ENCODE peak calls at places on chromosome 4, in six cellular contexts. D, S, V, Z, B and P are unnamed samples.

GRCh38 chr4:186514271-186514950 is 41.0 kb downstream of the MTNR1A start:
- DNase-seq in D (no peak), S (no peak), V (no peak), Z (no peak), B (no peak), P (no peak)

GRCh38 chr4:108053281-108053701 is 63.6 kb downstream of the HADH start:
- DNase-seq in D (no peak), S (no peak), V (no peak), Z (no peak), B (no peak), P (no peak)

GRCh38 chr4:11765849-11766453 is 337.3 kb upstream of the HS3ST1 start:
- DNase-seq in D (no peak), S (peak), V (no peak), Z (peak), B (peak), P (peak)

GRCh38 chr4:10164877-10165283 is 48.3 kb upstream of the WDR1 start:
- DNase-seq in D (no peak), S (peak), V (peak), Z (peak), B (peak), P (peak)

GRCh38 chr4:122003335-122003734 is 51.5 kb upstream of the TRPC3 start:
- DNase-seq in D (peak), S (peak), V (peak), Z (peak), B (peak), P (peak)

GRCh38 chr4:69775488-69775887 is 15.1 kb upstream of the SULT1B1 start:
- DNase-seq in D (no peak), S (no peak), V (no peak), Z (no peak), B (no peak), P (no peak)

GRCh38 chr4:182179105-182179504 is 64.1 kb upstream of the TENM3 start:
- DNase-seq in D (no peak), S (no peak), V (no peak), Z (peak), B (no peak), P (no peak)

GRCh38 chr4:184444953-184445309 is 29.4 kb downstream of the IRF2 start:
- DNase-seq in D (peak), S (no peak), V (no peak), Z (no peak), B (no peak), P (no peak)

GRCh38 chr4:121785479-121785878 is 15.6 kb upstream of the EXOSC9 start:
- DNase-seq in D (no peak), S (no peak), V (no peak), Z (no peak), B (no peak), P (no peak)

GRCh38 chr4:101028886-101029285 is 318.4 kb downstream of the PPP3CA start:
- DNase-seq in D (no peak), S (no peak), V (no peak), Z (no peak), B (no peak), P (no peak)

GRCh38 chr4:173214661-173215060 is 46.0 kb downstream of the GALNT7 start:
- DNase-seq in D (no peak), S (no peak), V (no peak), Z (no peak), B (no peak), P (no peak)

GRCh38 chr4:33996075-33996718 is 2248.1 kb downstream of the ARAP2 start:
- DNase-seq in D (no peak), S (no peak), V (no peak), Z (peak), B (no peak), P (no peak)

GRCh38 chr4:89482248-89482647 is 174.6 kb upstream of the GPRIN3 start:
- DNase-seq in D (no peak), S (peak), V (no peak), Z (peak), B (peak), P (peak)

GRCh38 chr4:149280886-149281285 is 534.8 kb downstream of the IQCM start:
- DNase-seq in D (no peak), S (no peak), V (no peak), Z (no peak), B (no peak), P (no peak)

GRCh38 chr4:165079476-165079875 is 25.8 kb downstream of the TRIM75 start:
- DNase-seq in D (no peak), S (no peak), V (no peak), Z (no peak), B (no peak), P (peak)

GRCh38 chr4:87802858-87803257 is 3.5 kb downstream of the IBSP start:
- DNase-seq in D (no peak), S (no peak), V (no peak), Z (no peak), B (no peak), P (no peak)

GRCh38 chr4:147820975-147821374 is 89.1 kb downstream of the ARHGAP10 start:
- DNase-seq in D (no peak), S (no peak), V (no peak), Z (no peak), B (no peak), P (no peak)

DNA sequence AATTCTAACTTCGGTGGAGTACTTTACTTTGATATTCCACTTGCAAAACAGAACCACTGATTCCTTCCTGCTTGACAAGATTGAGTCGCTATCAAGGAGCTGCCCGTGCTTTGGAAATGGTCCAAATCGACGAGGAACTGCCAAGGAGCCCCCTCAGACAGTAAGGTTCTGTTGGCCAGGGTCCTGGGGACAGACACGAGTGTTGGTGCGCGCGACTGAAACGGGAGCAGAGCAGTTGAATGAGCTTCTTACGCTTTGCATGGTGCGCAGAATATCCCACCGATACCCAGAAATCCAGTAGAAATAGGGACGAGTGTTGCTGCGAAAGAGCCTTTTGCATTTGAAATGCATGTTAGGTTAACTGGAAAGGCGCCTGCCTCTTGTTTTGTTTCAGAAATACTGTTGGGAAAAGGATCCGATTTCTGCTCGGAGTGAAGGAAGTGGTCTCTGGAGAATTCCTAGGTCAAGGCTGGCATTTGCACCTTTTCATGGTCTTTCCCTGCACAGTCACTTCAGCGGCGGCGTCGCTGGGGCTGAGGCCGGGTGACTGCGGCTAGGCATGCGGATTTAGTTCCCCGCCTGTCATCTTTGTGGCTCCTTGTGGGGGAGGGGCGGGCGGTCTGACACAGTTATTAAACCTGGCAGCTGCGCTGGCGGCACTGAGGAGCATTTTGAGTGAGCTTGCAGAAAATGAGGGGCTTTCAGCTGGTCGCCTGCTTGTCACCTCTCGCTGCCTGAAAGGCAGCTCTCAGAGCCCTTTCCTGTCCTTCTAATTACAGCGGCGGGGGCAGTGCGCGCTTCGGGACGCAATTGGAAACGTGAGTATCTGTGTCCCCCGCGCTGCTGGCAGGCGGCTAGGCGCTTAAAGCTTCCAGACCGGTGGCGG is 51.5 kb upstream of the TRIM2 start:
- DNase-seq in D (no peak), S (peak), V (peak), Z (peak), B (no peak), P (no peak)
- TF ChIP-seq CREB1 in D (no peak), S (no peak), V (no peak), Z (no peak), B (no peak), P (no peak)

GRCh38 chr4:25110653-25111329 is 49.5 kb downstream of the SEPSECS start:
- DNase-seq in D (no peak), S (no peak), V (no peak), Z (no peak), B (no peak), P (no peak)
- TF ChIP-seq CREB1 in D (no peak), S (no peak), V (no peak), Z (no peak), B (no peak), P (no peak)

GRCh38 chr4:15003891-15004700 is 1.8 kb downstream of the CPEB2 start:
- DNase-seq in D (no peak), S (peak), V (peak), Z (peak), B (no peak), P (peak)

GRCh38 chr4:15001248-15001824 is 945 bp upstream of the CPEB2 start:
- DNase-seq in D (no peak), S (peak), V (peak), Z (peak), B (peak), P (peak)

GRCh38 chr4:15003441-15003890 is 1.2 kb downstream of the CPEB2 start:
- DNase-seq in D (no peak), S (peak), V (peak), Z (peak), B (no peak), P (peak)

GRCh38 chr4:15001825-15002658 is at the start of gene CPEB2:
- DNase-seq in D (peak), S (peak), V (peak), Z (peak), B (peak), P (peak)

GRCh38 chr4:15002659-15003440 is 569 bp downstream of the CPEB2 start:
- DNase-seq in D (peak), S (peak), V (peak), Z (peak), B (peak), P (peak)
- TF ChIP-seq CREB1 in D (no peak), S (no peak), V (no peak), Z (no peak), B (no peak), P (no peak)

GRCh38 chr4:8580321-8581093 is at the start of gene GPR78:
- DNase-seq in D (no peak), S (peak), V (peak), Z (peak), B (no peak), P (peak)
- TF ChIP-seq CREB1 in D (no peak), S (peak), V (no peak), Z (peak), B (no peak), P (peak)

GRCh38 chr4:151692443-151692782 is 68.4 kb downstream of the GATB start:
- DNase-seq in D (no peak), S (no peak), V (no peak), Z (no peak), B (no peak), P (no peak)

GRCh38 chr4:151691639-151692442 is 69.0 kb downstream of the GATB start:
- DNase-seq in D (no peak), S (no peak), V (no peak), Z (no peak), B (no peak), P (no peak)

GRCh38 chr4:151698213-151698612 is 62.6 kb downstream of the GATB start:
- DNase-seq in D (no peak), S (no peak), V (no peak), Z (no peak), B (no peak), P (no peak)

GRCh38 chr4:151692821-151693504 is 67.8 kb downstream of the GATB start:
- DNase-seq in D (no peak), S (no peak), V (no peak), Z (no peak), B (no peak), P (no peak)

DNA sequence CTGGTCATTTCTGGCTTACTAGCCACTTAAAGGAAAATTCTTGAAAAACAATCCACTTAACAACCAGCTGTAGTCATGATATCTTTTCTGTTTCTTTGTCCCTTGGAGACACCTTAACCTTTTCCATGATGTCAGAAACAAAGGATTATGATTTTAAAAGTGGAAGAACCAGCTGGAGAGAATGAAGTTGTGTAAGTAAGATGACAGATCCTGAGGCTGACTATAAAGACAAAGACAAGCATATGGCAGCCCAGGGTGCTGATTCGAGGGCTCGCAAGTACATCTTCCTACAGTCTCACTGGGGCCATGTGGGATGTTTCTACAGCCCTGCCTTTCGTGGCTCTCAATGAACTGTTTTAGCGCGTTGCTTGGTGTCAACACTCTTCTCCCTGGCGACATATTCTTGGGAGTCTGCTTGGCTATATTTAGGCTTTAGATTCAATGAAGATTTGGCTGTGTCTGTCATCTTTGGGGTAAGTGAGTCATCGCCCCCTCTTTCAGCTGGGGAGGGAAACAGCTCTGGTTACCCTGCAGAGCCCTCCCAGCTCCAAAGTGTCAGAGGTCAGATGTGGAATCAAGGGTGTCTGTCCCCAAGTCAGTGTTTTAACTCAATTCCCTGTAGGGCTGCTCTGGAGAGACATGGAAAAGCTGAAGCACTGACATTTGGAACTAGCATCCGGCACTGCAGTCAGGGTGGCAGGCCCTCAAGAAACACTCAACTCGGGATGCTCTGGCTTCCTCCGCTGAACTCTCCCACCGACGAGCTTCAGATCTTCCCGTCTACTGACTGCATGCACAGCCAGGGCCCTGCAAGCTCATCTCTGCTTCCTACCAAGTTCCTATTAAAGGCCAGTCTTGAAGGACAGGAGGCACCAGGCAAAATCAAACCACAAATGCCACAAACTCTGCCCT is 65.7 kb downstream of the GATB start:
- DNase-seq in D (no peak), S (no peak), V (no peak), Z (no peak), B (no peak), P (peak)
- TF ChIP-seq CREB1 in D (no peak), S (no peak), V (no peak), Z (no peak), B (no peak), P (no peak)

DNA sequence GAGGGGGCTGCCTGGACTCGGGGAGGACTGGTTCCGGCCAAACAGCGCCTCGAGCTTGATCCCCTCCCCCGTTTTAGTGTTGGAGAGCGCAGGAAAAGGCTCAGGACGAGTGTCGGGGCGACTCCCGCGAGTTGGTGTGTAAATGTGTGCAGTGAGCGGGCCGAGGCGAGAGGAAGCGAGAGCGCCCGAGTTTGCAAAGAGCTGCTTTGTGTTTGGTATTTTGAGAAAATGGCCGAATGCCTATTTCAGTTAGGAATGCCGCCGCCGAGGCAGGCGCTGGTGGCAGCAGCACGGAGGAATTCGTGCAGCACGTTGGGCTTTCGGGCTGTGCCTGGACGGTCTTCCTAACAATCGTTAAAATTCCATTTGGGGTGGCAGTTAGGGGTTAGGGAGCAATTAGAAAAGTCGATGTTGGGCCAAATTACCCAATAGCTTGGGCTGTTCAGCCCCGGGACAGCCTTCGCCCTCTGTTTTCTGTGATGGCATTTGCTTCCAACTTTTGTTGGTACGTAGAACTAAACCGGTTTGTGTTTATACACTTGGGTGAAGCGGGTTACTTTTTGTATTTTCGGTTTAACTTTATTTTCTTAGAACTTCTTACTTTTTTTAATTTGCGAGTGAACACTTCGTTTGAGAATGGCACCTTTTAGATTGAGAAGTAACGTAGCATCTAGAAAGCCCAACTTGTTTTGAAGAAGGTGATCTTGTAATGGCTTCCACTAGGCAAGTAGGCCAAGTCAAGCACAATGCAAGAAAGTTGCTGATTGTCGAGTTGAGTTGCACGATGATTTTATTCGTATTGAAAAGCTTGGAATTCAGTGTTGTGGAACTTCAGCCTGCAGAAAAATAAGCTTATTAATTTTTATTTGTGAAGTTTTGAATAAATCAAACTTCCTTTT is 1.6 kb downstream of the REST start:
- DNase-seq in D (no peak), S (peak), V (peak), Z (peak), B (peak), P (no peak)
- TF ChIP-seq CREB1 in D (peak), S (no peak), V (no peak), Z (no peak), B (no peak), P (no peak)

DNA sequence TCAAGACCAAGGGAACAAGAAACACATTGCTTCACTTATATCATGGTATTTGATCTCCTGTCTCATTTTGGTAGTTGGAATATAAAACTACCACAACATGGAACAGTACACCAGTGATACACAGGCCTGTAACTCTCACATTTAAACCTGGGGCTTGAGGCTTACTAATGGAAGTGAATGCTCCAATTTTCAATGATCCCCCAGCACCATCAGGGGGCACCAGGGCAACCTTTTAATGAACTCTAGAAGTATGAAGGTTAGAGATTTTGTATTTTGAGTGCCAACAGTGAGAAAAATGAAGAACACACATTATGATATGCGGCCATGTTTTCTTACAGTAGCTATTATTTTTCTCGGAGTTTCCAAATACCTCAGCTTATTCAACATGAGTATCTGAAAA is 50.7 kb downstream of the C4orf33 start:
- DNase-seq in D (no peak), S (no peak), V (no peak), Z (peak), B (no peak), P (peak)
- TF ChIP-seq CREB1 in D (no peak), S (no peak), V (no peak), Z (no peak), B (no peak), P (no peak)

GRCh38 chr4:16205298-16206164 is 20.7 kb downstream of the TAPT1 start:
- DNase-seq in D (no peak), S (no peak), V (no peak), Z (peak), B (peak), P (peak)
- TF ChIP-seq CREB1 in D (no peak), S (no peak), V (no peak), Z (no peak), B (no peak), P (no peak)